ENCODE peak calls at places on chromosome 7, in six cellular contexts. V is bronchial epithelial cell; G is fibroblast of the conjunctiva; Q is HTR-8/SVneo; A is A172; D is activated CD4-positive, alpha-beta T cell treated with anti-CD3 and anti-CD28 coated beads, Interleukin-2, amount 50 U/mL, for 1 hour. J is an unnamed sample.

GRCh38 chr7:47812460-47813136 is 135.7 kb downstream of the PKD1L1 start:
- DNase-seq in D (no peak), A (no peak), V (no peak), Q (no peak), G (no peak), J (no peak)

GRCh38 chr7:158740657-158741293 is 36.2 kb upstream of the NCAPG2 start:
- DNase-seq in G (peak; percentile 73), A (peak; percentile 87), D (no peak), V (peak; percentile 85), Q (no peak), J (peak; percentile 11)

GRCh38 chr7:132138817-132139216 is 437.5 kb downstream of the PLXNA4 start:
- DNase-seq in Q (no peak), V (peak; percentile 84), G (no peak), D (no peak), A (peak; percentile 67), J (peak; percentile 37)

GRCh38 chr7:155734445-155734809 is 77.8 kb downstream of the SHH start:
- DNase-seq in Q (no peak), D (no peak), V (peak; percentile 21), A (no peak), G (no peak), J (no peak)

GRCh38 chr7:39357648-39358047 is 208.6 kb upstream of the YAE1 start:
- DNase-seq in D (no peak), G (no peak), V (no peak), A (no peak), Q (no peak), J (no peak)

GRCh38 chr7:71511361-71511807 is 379.4 kb downstream of the GALNT17 start:
- DNase-seq in G (no peak), Q (no peak), D (no peak), A (no peak), V (no peak), J (no peak)

GRCh38 chr7:98930921-98931320 is 52.6 kb downstream of the TRRAP start:
- DNase-seq in Q (no peak), V (peak; percentile 10), A (peak; percentile 77), G (no peak), D (peak; percentile 2), J (no peak)

GRCh38 chr7:97573065-97573464 is 158.8 kb upstream of the TAC1 start:
- DNase-seq in Q (no peak), A (no peak), V (no peak), G (no peak), D (no peak), J (no peak)

GRCh38 chr7:107951172-107951787 is 51.7 kb downstream of the LAMB1 start:
- DNase-seq in A (no peak), D (no peak), V (no peak), G (no peak), Q (no peak), J (no peak)

GRCh38 chr7:129831424-129832058 is 121.2 kb downstream of the UBE2H start:
- DNase-seq in V (peak; percentile 96), A (peak; percentile 99), D (no peak), Q (peak; percentile 82), G (peak; percentile 80), J (peak; percentile 97)

GRCh38 chr7:16466087-16466472 is 542 bp upstream of the SOSTDC1 start:
- DNase-seq in G (no peak), A (no peak), Q (no peak), D (no peak), V (no peak), J (peak; percentile 79)

GRCh38 chr7:6651866-6652445 is 14.8 kb downstream of the ZNF316 start:
- DNase-seq in A (no peak), D (no peak), G (no peak), Q (no peak), V (no peak), J (no peak)

GRCh38 chr7:134891262-134892001 is 94.9 kb upstream of the AGBL3 start:
- DNase-seq in V (peak; percentile 93), D (no peak), G (peak; percentile 97), Q (no peak), A (peak; percentile 94), J (peak; percentile 93)

GRCh38 chr7:142478479-142479220 is 220.8 kb upstream of the PRSS58 start:
- DNase-seq in A (peak; percentile 50), G (peak; percentile 40), V (peak; percentile 55), Q (no peak), D (no peak), J (peak; percentile 45)

GRCh38 chr7:43888983-43889945 is 17.1 kb downstream of the URGCP start:
- DNase-seq in V (no peak), D (no peak), G (no peak), A (no peak), Q (no peak), J (no peak)

GRCh38 chr7:154623399-154623798 is 379.5 kb downstream of the PAXIP1 start:
- DNase-seq in G (no peak), A (no peak), V (no peak), D (no peak), Q (no peak), J (no peak)

GRCh38 chr7:88759216-88759955 is at the start of gene ZNF804B:
- DNase-seq in V (no peak), A (no peak), G (no peak), Q (no peak), D (no peak), J (no peak)

GRCh38 chr7:86773309-86773708 is 129.6 kb downstream of the GRM3 start:
- DNase-seq in G (no peak), D (no peak), V (no peak), A (no peak), Q (no peak), J (no peak)

GRCh38 chr7:128931186-128931798 is 6.4 kb upstream of the IRF5 start:
- DNase-seq in G (no peak), D (no peak), V (no peak), Q (no peak), A (no peak), J (no peak)

GRCh38 chr7:76057813-76058145 is 9.9 kb downstream of the MDH2 start:
- DNase-seq in G (no peak), Q (no peak), V (no peak), D (no peak), A (no peak), J (no peak)

GRCh38 chr7:115533785-115534184 is 496.8 kb downstream of the TFEC start:
- DNase-seq in D (no peak), A (no peak), V (peak; percentile 70), Q (no peak), G (no peak), J (peak; percentile 84)

GRCh38 chr7:47285860-47286491 is 295.9 kb downstream of the TNS3 start:
- DNase-seq in V (no peak), A (no peak), G (peak; percentile 62), Q (no peak), D (no peak), J (no peak)

GRCh38 chr7:924541-925231 is 29.8 kb downstream of the ADAP1 start:
- DNase-seq in G (no peak), V (no peak), A (peak; percentile 65), Q (no peak), D (no peak), J (no peak)

GRCh38 chr7:128200376-128200775 is 40.7 kb upstream of the LEP start:
- DNase-seq in Q (no peak), V (no peak), D (no peak), A (no peak), G (no peak), J (no peak)

GRCh38 chr7:64876792-64877713 is 26.0 kb upstream of the ZNF273 start:
- DNase-seq in D (peak; percentile 59), G (no peak), Q (no peak), V (no peak), A (no peak), J (peak; percentile 13)

GRCh38 chr7:144606231-144606630 is 202.7 kb upstream of the NOBOX start:
- DNase-seq in D (no peak), A (peak; percentile 50), Q (no peak), V (no peak), G (no peak), J (no peak)

GRCh38 chr7:133931053-133931452 is 196.1 kb upstream of the LRGUK start:
- DNase-seq in V (peak; percentile 86), G (no peak), D (no peak), Q (no peak), A (no peak), J (peak; percentile 44)

GRCh38 chr7:30285067-30285530 is 702 bp downstream of the ZNRF2 start:
- DNase-seq in Q (no peak), D (peak; percentile 39), G (no peak), V (no peak), A (no peak), J (no peak)

GRCh38 chr7:26292768-26293560 is 1.3 kb downstream of the SNX10 start:
- DNase-seq in Q (no peak), G (no peak), V (no peak), A (no peak), D (no peak), J (peak; percentile 63)

GRCh38 chr7:139768249-139768824 is 9.5 kb downstream of the HIPK2 start:
- DNase-seq in D (no peak), A (no peak), G (no peak), V (no peak), Q (no peak), J (peak; percentile 44)

GRCh38 chr7:129169171-129169643 is 19.2 kb upstream of the SMO start:
- DNase-seq in D (peak; percentile 9), Q (no peak), G (no peak), V (no peak), A (no peak), J (no peak)

J was measured in renal cortical epithelial cell.